ENCODE peak calls at places on chromosome 1, in four cellular contexts. One of them, this sample, is unnamed.

GRCh38 chr1:94865369-94865768 is 45.2 kb downstream of the SLC44A3 start:
- DNase-seq in IMR-90: peak
- DNase-seq in H9: no peak
- DNase-seq in mesendoderm: no peak
- DNase-seq in this sample: no peak

GRCh38 chr1:160961419-160961818 is 6.8 kb upstream of the ITLN2 start:
- DNase-seq in IMR-90: no peak
- DNase-seq in H9: no peak
- DNase-seq in mesendoderm: no peak
- DNase-seq in this sample: no peak

GRCh38 chr1:207251066-207251465 is 70.4 kb upstream of the CD55 start:
- DNase-seq in IMR-90: no peak
- DNase-seq in H9: no peak
- DNase-seq in mesendoderm: no peak
- DNase-seq in this sample: no peak

GRCh38 chr1:75785320-75785963 is 614 bp upstream of the RABGGTB start:
- DNase-seq in IMR-90: no peak
- DNase-seq in H9: no peak
- DNase-seq in mesendoderm: no peak
- DNase-seq in this sample: no peak

GRCh38 chr1:221166559-221167318 is 287.5 kb downstream of the HLX start:
- DNase-seq in IMR-90: no peak
- DNase-seq in H9: no peak
- DNase-seq in mesendoderm: no peak
- DNase-seq in this sample: no peak

GRCh38 chr1:228860911-228861829 is 125.9 kb downstream of the RHOU start:
- DNase-seq in IMR-90: peak
- DNase-seq in H9: peak
- DNase-seq in mesendoderm: no peak
- DNase-seq in this sample: no peak

GRCh38 chr1:18373882-18374493 is 106.7 kb upstream of the KLHDC7A start:
- DNase-seq in IMR-90: no peak
- DNase-seq in H9: peak
- DNase-seq in mesendoderm: peak
- DNase-seq in this sample: peak

GRCh38 chr1:34657266-34657665 is 97.6 kb upstream of the GJB5 start:
- DNase-seq in IMR-90: no peak
- DNase-seq in H9: no peak
- DNase-seq in mesendoderm: no peak
- DNase-seq in this sample: no peak

GRCh38 chr1:23798662-23799142 is 1.9 kb downstream of the GALE start:
- DNase-seq in IMR-90: no peak
- DNase-seq in H9: no peak
- DNase-seq in mesendoderm: peak
- DNase-seq in this sample: no peak

GRCh38 chr1:44060830-44061267 is 29.6 kb upstream of the SLC6A9 start:
- DNase-seq in IMR-90: no peak
- DNase-seq in H9: no peak
- DNase-seq in mesendoderm: no peak
- DNase-seq in this sample: no peak

GRCh38 chr1:22503721-22504410 is 52.2 kb downstream of the ZBTB40 start:
- DNase-seq in IMR-90: peak
- DNase-seq in H9: no peak
- DNase-seq in mesendoderm: no peak
- DNase-seq in this sample: no peak

GRCh38 chr1:187474266-187474665 is 645.5 kb downstream of the PLA2G4A start:
- DNase-seq in IMR-90: peak
- DNase-seq in H9: no peak
- DNase-seq in mesendoderm: no peak
- DNase-seq in this sample: no peak
- H2BK120ac ChIP-seq in IMR-90: no peak
- H2BK120ac ChIP-seq in H9: no peak
- H2BK120ac ChIP-seq in mesendoderm: no peak
- H2BK120ac ChIP-seq in this sample: no peak

GRCh38 chr1:248858096-248858890 is 592 bp downstream of the ZNF692 start:
- DNase-seq in IMR-90: peak
- DNase-seq in H9: peak
- DNase-seq in mesendoderm: peak
- DNase-seq in this sample: peak
- H2BK120ac ChIP-seq in IMR-90: peak
- H2BK120ac ChIP-seq in H9: no peak
- H2BK120ac ChIP-seq in mesendoderm: no peak
- H2BK120ac ChIP-seq in this sample: no peak

GRCh38 chr1:89905391-89906058 is 84.7 kb downstream of the LRRC8D start:
- DNase-seq in IMR-90: peak
- DNase-seq in H9: no peak
- DNase-seq in mesendoderm: peak
- DNase-seq in this sample: no peak
- H2BK120ac ChIP-seq in IMR-90: peak
- H2BK120ac ChIP-seq in H9: no peak
- H2BK120ac ChIP-seq in mesendoderm: no peak
- H2BK120ac ChIP-seq in this sample: no peak

GRCh38 chr1:244302889-244303609 is 148.7 kb downstream of the ADSS2 start:
- DNase-seq in IMR-90: peak
- DNase-seq in H9: no peak
- DNase-seq in mesendoderm: peak
- DNase-seq in this sample: no peak
- H2BK120ac ChIP-seq in IMR-90: no peak
- H2BK120ac ChIP-seq in H9: no peak
- H2BK120ac ChIP-seq in mesendoderm: no peak
- H2BK120ac ChIP-seq in this sample: no peak

GRCh38 chr1:162596514-162597170 is 35.1 kb downstream of the UAP1 start:
- DNase-seq in IMR-90: no peak
- DNase-seq in H9: no peak
- DNase-seq in mesendoderm: no peak
- DNase-seq in this sample: no peak
- H2BK120ac ChIP-seq in IMR-90: no peak
- H2BK120ac ChIP-seq in H9: no peak
- H2BK120ac ChIP-seq in mesendoderm: no peak
- H2BK120ac ChIP-seq in this sample: no peak

DNA sequence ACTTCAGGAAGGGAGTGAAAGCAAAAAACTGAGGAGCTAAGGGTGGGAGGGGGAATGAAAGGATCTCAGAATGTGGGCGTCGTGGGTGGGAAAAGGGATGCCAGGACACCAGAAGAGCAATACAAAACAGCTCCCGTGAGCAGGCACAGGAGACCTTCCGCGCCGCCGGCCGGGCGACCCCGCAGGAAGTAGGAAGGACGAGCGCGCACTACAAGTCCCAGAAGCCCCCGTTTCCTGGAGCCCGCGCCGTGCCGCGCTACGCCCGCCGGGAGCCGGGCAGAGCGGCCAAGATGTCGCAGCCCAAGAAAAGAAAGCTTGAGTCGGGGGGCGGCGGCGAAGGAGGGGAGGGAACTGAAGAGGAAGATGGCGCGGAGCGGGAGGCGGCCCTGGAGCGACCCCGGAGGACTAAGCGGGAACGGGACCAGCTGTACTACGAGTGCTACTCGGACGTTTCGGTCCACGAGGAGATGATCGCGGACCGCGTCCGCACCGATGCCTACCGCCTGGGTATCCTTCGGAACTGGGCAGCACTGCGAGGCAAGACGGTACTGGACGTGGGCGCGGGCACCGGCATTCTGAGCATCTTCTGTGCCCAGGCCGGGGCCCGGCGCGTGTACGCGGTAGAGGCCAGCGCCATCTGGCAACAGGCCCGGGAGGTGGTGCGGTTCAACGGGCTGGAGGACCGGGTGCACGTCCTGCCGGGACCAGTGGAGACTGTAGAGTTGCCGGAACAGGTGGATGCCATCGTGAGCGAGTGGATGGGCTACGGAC is at the start of gene PRMT6:
- DNase-seq in IMR-90: peak
- DNase-seq in H9: peak
- DNase-seq in mesendoderm: peak
- DNase-seq in this sample: peak
- H2BK120ac ChIP-seq in IMR-90: peak
- H2BK120ac ChIP-seq in H9: no peak
- H2BK120ac ChIP-seq in mesendoderm: no peak
- H2BK120ac ChIP-seq in this sample: peak

GRCh38 chr1:116130376-116130775 is 19.2 kb downstream of the MAB21L3 start:
- DNase-seq in IMR-90: no peak
- DNase-seq in H9: no peak
- DNase-seq in mesendoderm: no peak
- DNase-seq in this sample: no peak
- H2BK120ac ChIP-seq in IMR-90: no peak
- H2BK120ac ChIP-seq in H9: no peak
- H2BK120ac ChIP-seq in mesendoderm: no peak
- H2BK120ac ChIP-seq in this sample: no peak

GRCh38 chr1:155012760-155013602 is 10.4 kb downstream of the ZBTB7B start:
- DNase-seq in IMR-90: no peak
- DNase-seq in H9: no peak
- DNase-seq in mesendoderm: no peak
- DNase-seq in this sample: no peak

GRCh38 chr1:155011004-155011416 is 8.4 kb downstream of the ZBTB7B start:
- DNase-seq in IMR-90: no peak
- DNase-seq in H9: no peak
- DNase-seq in mesendoderm: no peak
- DNase-seq in this sample: no peak

GRCh38 chr1:155010211-155010918 is 7.8 kb downstream of the ZBTB7B start:
- DNase-seq in IMR-90: no peak
- DNase-seq in H9: no peak
- DNase-seq in mesendoderm: no peak
- DNase-seq in this sample: no peak

GRCh38 chr1:155012052-155012546 is 9.5 kb downstream of the ZBTB7B start:
- DNase-seq in IMR-90: no peak
- DNase-seq in H9: peak
- DNase-seq in mesendoderm: peak
- DNase-seq in this sample: peak

GRCh38 chr1:155011437-155011907 is 8.9 kb downstream of the ZBTB7B start:
- DNase-seq in IMR-90: no peak
- DNase-seq in H9: no peak
- DNase-seq in mesendoderm: no peak
- DNase-seq in this sample: no peak
- H2BK120ac ChIP-seq in IMR-90: no peak
- H2BK120ac ChIP-seq in H9: no peak
- H2BK120ac ChIP-seq in mesendoderm: no peak
- H2BK120ac ChIP-seq in this sample: no peak

This sample was measured in neuronal stem cell.